ENCODE peak calls at places on chromosomes 6 and 20, in seven cellular contexts. R, Q, L, B, F, H and Z are unnamed samples.

GRCh38 chr6:170553686-170554085 is 483 bp upstream of the TBP start:
- DNase-seq in Q (no peak), F (no peak), R (peak), H (peak), B (peak), L (peak), Z (no peak)

GRCh38 chr6:131694832-131695426 is 6.3 kb downstream of the OR2A4 start:
- DNase-seq in R (peak), L (peak), Q (peak), H (peak), F (no peak), B (peak), Z (no peak)

GRCh38 chr6:38262609-38263008 is 377.1 kb downstream of the BTBD9 start:
- DNase-seq in Q (no peak), B (no peak), H (no peak), L (no peak), R (no peak), F (no peak), Z (no peak)

GRCh38 chr6:130223508-130223907 is 757 bp upstream of the SAMD3 start:
- DNase-seq in R (no peak), H (no peak), B (no peak), F (no peak), Q (no peak), L (peak), Z (no peak)

GRCh38 chr6:139515511-139515910 is 141.1 kb upstream of the CITED2 start:
- DNase-seq in B (no peak), R (no peak), H (no peak), L (peak), Q (no peak), F (no peak), Z (no peak)

GRCh38 chr20:56697476-56697875 is 68.4 kb downstream of the TFAP2C start:
- DNase-seq in L (no peak), B (no peak), Q (no peak), H (no peak), R (no peak), F (no peak), Z (no peak)

GRCh38 chr6:73585566-73586415 is 65.0 kb upstream of the EEF1A1 start:
- DNase-seq in L (peak), B (no peak), R (peak), H (peak), F (no peak), Q (peak), Z (no peak)

GRCh38 chr6:30260036-30260504 is 46.9 kb upstream of the TRIM26 start:
- DNase-seq in H (no peak), B (no peak), F (no peak), Q (no peak), R (no peak), L (peak), Z (no peak)

GRCh38 chr6:37653933-37654565 is 43.6 kb downstream of the MDGA1 start:
- DNase-seq in H (no peak), B (no peak), L (peak), F (no peak), R (no peak), Q (peak), Z (no peak)

GRCh38 chr20:24634855-24635254 is 165.4 kb downstream of the SYNDIG1 start:
- DNase-seq in R (peak), Q (peak), F (no peak), B (no peak), L (no peak), H (no peak), Z (no peak)

GRCh38 chr20:39909447-39909846 is 779.6 kb downstream of the MAFB start:
- DNase-seq in F (peak), Q (no peak), R (no peak), B (no peak), H (peak), L (no peak), Z (no peak)

GRCh38 chr6:68572525-68572924 is 62.6 kb upstream of the ADGRB3 start:
- DNase-seq in L (peak), Q (no peak), F (no peak), H (no peak), B (no peak), R (peak), Z (no peak)

GRCh38 chr20:56843817-56844216 is 214.7 kb downstream of the TFAP2C start:
- DNase-seq in F (no peak), R (no peak), L (no peak), B (no peak), Q (no peak), H (no peak), Z (no peak)

GRCh38 chr20:15613530-15613929 is 959.7 kb downstream of the KIF16B start:
- DNase-seq in F (no peak), B (no peak), H (no peak), Q (no peak), L (no peak), R (peak), Z (no peak)

GRCh38 chr6:87482382-87482781 is 9.6 kb downstream of the SLC35A1 start:
- DNase-seq in R (no peak), L (no peak), H (no peak), F (no peak), B (no peak), Q (no peak), Z (no peak)

GRCh38 chr6:19554356-19555225 is 282.6 kb upstream of the ID4 start:
- DNase-seq in Q (no peak), L (no peak), H (no peak), F (no peak), R (peak), B (no peak), Z (no peak)

GRCh38 chr6:108895591-108895990 is 47.4 kb downstream of the ARMC2 start:
- DNase-seq in F (no peak), Q (no peak), H (no peak), L (no peak), R (peak), B (no peak), Z (no peak)

GRCh38 chr6:116969211-116969863 is 92.3 kb downstream of the RFX6 start:
- DNase-seq in L (peak), R (peak), B (no peak), H (no peak), Q (peak), F (no peak), Z (no peak)

GRCh38 chr20:826695-827323 is 6.7 kb upstream of the FAM110A start:
- DNase-seq in R (no peak), L (no peak), F (peak), Q (no peak), B (no peak), H (no peak), Z (no peak)

GRCh38 chr6:27605401-27606342 is 132.8 kb upstream of the ZNF184 start:
- DNase-seq in B (no peak), F (no peak), Q (no peak), R (peak), L (no peak), H (no peak), Z (no peak)

GRCh38 chr20:63551068-63551467 is 2.9 kb upstream of the FNDC11 start:
- DNase-seq in F (no peak), B (no peak), R (peak), L (no peak), Q (no peak), H (no peak), Z (no peak)

GRCh38 chr20:50478162-50479036 is 31.8 kb upstream of the PTPN1 start:
- DNase-seq in H (peak), F (peak), B (peak), L (peak), Q (peak), R (peak), Z (no peak)

GRCh38 chr6:157732416-157733161 is 90.5 kb upstream of the SNX9 start:
- DNase-seq in B (no peak), Q (no peak), L (no peak), R (no peak), H (no peak), F (no peak), Z (no peak)

GRCh38 chr6:157728183-157728881 is 94.7 kb upstream of the SNX9 start:
- DNase-seq in F (no peak), B (no peak), Q (no peak), H (no peak), L (no peak), R (no peak), Z (no peak)

GRCh38 chr6:157732007-157732406 is 91.0 kb upstream of the SNX9 start:
- DNase-seq in H (no peak), L (no peak), Q (no peak), R (no peak), F (no peak), B (no peak), Z (no peak)

GRCh38 chr6:157727629-157728182 is 95.3 kb upstream of the SNX9 start:
- DNase-seq in Q (no peak), R (no peak), H (no peak), F (no peak), B (no peak), L (no peak), Z (no peak)

GRCh38 chr6:157731221-157731620 is 91.8 kb upstream of the SNX9 start:
- DNase-seq in H (no peak), L (no peak), F (no peak), B (no peak), Q (no peak), R (no peak), Z (no peak)
- TF ChIP-seq CTCF in H (no peak), L (no peak), F (no peak), B (no peak), Q (no peak), R (no peak), Z (no peak)

DNA sequence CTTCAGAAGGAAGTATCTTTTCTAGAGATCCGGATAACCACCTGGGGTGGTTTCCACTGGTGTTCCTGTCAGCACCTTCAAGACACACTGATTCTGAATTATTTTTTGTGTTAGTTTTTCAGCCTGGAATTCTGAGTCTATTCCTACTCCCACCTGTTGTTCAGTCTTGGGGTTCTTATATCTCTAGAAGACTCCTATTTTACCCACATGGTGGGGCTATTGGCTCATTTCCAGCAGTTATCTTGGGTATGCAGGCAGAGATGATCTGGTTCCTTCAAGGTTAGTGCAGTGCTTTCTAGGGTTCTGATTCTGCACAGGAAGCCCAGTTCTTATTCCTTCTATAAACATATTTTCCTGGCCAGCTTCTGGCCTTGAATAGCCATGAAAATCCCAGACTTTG is 175.6 kb upstream of the PDE7B start:
- DNase-seq in H (peak), B (no peak), L (peak), Q (peak), F (no peak), R (peak), Z (no peak)
- TF ChIP-seq CTCF in H (no peak), B (no peak), L (peak), Q (peak), F (peak), R (no peak), Z (no peak)

GRCh38 chr6:62775427-62776022 is 435.7 kb upstream of the FKBP1C start:
- DNase-seq in R (no peak), L (peak), B (no peak), H (no peak), Q (peak), F (no peak), Z (no peak)
- TF ChIP-seq CTCF in R (no peak), L (peak), B (no peak), H (no peak), Q (peak), F (no peak), Z (no peak)

GRCh38 chr6:7087066-7087465 is 20.7 kb upstream of the RREB1 start:
- DNase-seq in H (no peak), Q (no peak), R (peak), B (no peak), L (no peak), F (no peak), Z (no peak)
- TF ChIP-seq CTCF in H (peak), Q (no peak), R (peak), B (no peak), L (peak), F (peak), Z (no peak)